ENCODE peak calls at places on chromosome 18, in six cellular contexts. V is type B pancreatic cell, U is NB4, G is neuronal stem cell, B is epithelial cell of prostate, N is germinal center. E is an unnamed sample.

GRCh38 chr18:23793985-23794867 is 105.0 kb downstream of the LAMA3 start:
- DNase-seq in V (no peak), U (no peak), G (no peak), B (no peak), N (no peak), E (peak)

GRCh38 chr18:7908686-7909299 is 341.7 kb downstream of the PTPRM start:
- DNase-seq in V (no peak), U (no peak), G (no peak), B (no peak), N (no peak), E (no peak)

GRCh38 chr18:79458131-79458838 is 62.6 kb downstream of the NFATC1 start:
- DNase-seq in V (no peak), U (no peak), G (peak), B (peak), N (no peak), E (no peak)

GRCh38 chr18:5294113-5294617 is 1.4 kb downstream of the ZBTB14 start:
- DNase-seq in V (no peak), U (no peak), G (no peak), B (no peak), N (no peak), E (no peak)

GRCh38 chr18:67001052-67001451 is 397.2 kb upstream of the CDH19 start:
- DNase-seq in V (no peak), U (no peak), G (no peak), B (no peak), N (no peak), E (no peak)

GRCh38 chr18:44709297-44710117 is 28.8 kb downstream of the SETBP1 start:
- DNase-seq in V (no peak), U (no peak), G (no peak), B (no peak), N (peak), E (no peak)

GRCh38 chr18:916562-916961 is 11.9 kb downstream of the ADCYAP1 start:
- DNase-seq in V (no peak), U (no peak), G (no peak), B (no peak), N (no peak), E (no peak)

GRCh38 chr18:76494181-76494540 is 881 bp downstream of the ZNF516 start:
- DNase-seq in V (no peak), U (peak), G (peak), B (no peak), N (peak), E (no peak)

GRCh38 chr18:70374154-70374553 is 85.3 kb downstream of the SOCS6 start:
- DNase-seq in V (no peak), U (no peak), G (no peak), B (no peak), N (no peak), E (no peak)

GRCh38 chr18:73563345-73563744 is 584.3 kb downstream of the FBXO15 start:
- DNase-seq in V (no peak), U (no peak), G (no peak), B (no peak), N (no peak), E (no peak)